ENCODE peak calls at places on chromosomes 7 and 10, in nine cellular contexts. One of them, this sample, is unnamed.

GRCh38 chr10:131972474-131973071 is 9.2 kb downstream of the BNIP3 start:
- DNase-seq in osteoblast: peak; percentile 92
- DNase-seq in amniotic stem cell: no peak
- DNase-seq in dermis microvascular lymphatic vessel endothelial cell: peak; percentile 74
- DNase-seq in epithelial cell of prostate: no peak
- DNase-seq in stromal cell of bone marrow: peak; percentile 31
- DNase-seq in activated T-cell treated with anti-CD3 and anti-CD28 coated beads, Interleukin-2, amount 50 U/mL, for 72 hours: peak; percentile 38
- DNase-seq in psoas muscle: peak; percentile 83
- DNase-seq in activated effector memory CD4-positive, alpha-beta T cell treated with Interleukin-2 at 50 U/mL for 16 hours: no peak
- DNase-seq in this sample: no peak

GRCh38 chr7:83475403-83475802 is 173.5 kb downstream of the SEMA3E start:
- DNase-seq in epithelial cell of prostate: no peak
- DNase-seq in activated effector memory CD4-positive, alpha-beta T cell treated with Interleukin-2 at 50 U/mL for 16 hours: no peak
- DNase-seq in amniotic stem cell: no peak
- DNase-seq in stromal cell of bone marrow: no peak
- DNase-seq in osteoblast: no peak
- DNase-seq in dermis microvascular lymphatic vessel endothelial cell: no peak
- DNase-seq in psoas muscle: no peak
- DNase-seq in activated T-cell treated with anti-CD3 and anti-CD28 coated beads, Interleukin-2, amount 50 U/mL, for 72 hours: no peak
- DNase-seq in this sample: no peak

GRCh38 chr10:929965-930364 is 1.5 kb downstream of the LARP4B start:
- DNase-seq in dermis microvascular lymphatic vessel endothelial cell: no peak
- DNase-seq in stromal cell of bone marrow: no peak
- DNase-seq in psoas muscle: no peak
- DNase-seq in amniotic stem cell: no peak
- DNase-seq in activated T-cell treated with anti-CD3 and anti-CD28 coated beads, Interleukin-2, amount 50 U/mL, for 72 hours: no peak
- DNase-seq in osteoblast: peak; percentile 9
- DNase-seq in epithelial cell of prostate: no peak
- DNase-seq in activated effector memory CD4-positive, alpha-beta T cell treated with Interleukin-2 at 50 U/mL for 16 hours: no peak
- DNase-seq in this sample: no peak

GRCh38 chr10:33143160-33143728 is 185.2 kb upstream of the ITGB1 start:
- DNase-seq in epithelial cell of prostate: no peak
- DNase-seq in psoas muscle: no peak
- DNase-seq in osteoblast: peak; percentile 96
- DNase-seq in activated effector memory CD4-positive, alpha-beta T cell treated with Interleukin-2 at 50 U/mL for 16 hours: no peak
- DNase-seq in activated T-cell treated with anti-CD3 and anti-CD28 coated beads, Interleukin-2, amount 50 U/mL, for 72 hours: peak; percentile 72
- DNase-seq in dermis microvascular lymphatic vessel endothelial cell: no peak
- DNase-seq in amniotic stem cell: peak; percentile 36
- DNase-seq in stromal cell of bone marrow: peak; percentile 78
- DNase-seq in this sample: no peak

GRCh38 chr7:5452937-5453540 is 29.4 kb upstream of the TNRC18 start:
- DNase-seq in osteoblast: peak; percentile 94
- DNase-seq in activated effector memory CD4-positive, alpha-beta T cell treated with Interleukin-2 at 50 U/mL for 16 hours: no peak
- DNase-seq in amniotic stem cell: no peak
- DNase-seq in stromal cell of bone marrow: no peak
- DNase-seq in epithelial cell of prostate: no peak
- DNase-seq in psoas muscle: no peak
- DNase-seq in activated T-cell treated with anti-CD3 and anti-CD28 coated beads, Interleukin-2, amount 50 U/mL, for 72 hours: no peak
- DNase-seq in dermis microvascular lymphatic vessel endothelial cell: peak; percentile 52
- DNase-seq in this sample: no peak

GRCh38 chr7:6650086-6650485 is 13.0 kb downstream of the ZNF316 start:
- DNase-seq in stromal cell of bone marrow: no peak
- DNase-seq in activated T-cell treated with anti-CD3 and anti-CD28 coated beads, Interleukin-2, amount 50 U/mL, for 72 hours: no peak
- DNase-seq in amniotic stem cell: no peak
- DNase-seq in osteoblast: peak; percentile 69
- DNase-seq in activated effector memory CD4-positive, alpha-beta T cell treated with Interleukin-2 at 50 U/mL for 16 hours: no peak
- DNase-seq in psoas muscle: peak; percentile 35
- DNase-seq in dermis microvascular lymphatic vessel endothelial cell: no peak
- DNase-seq in epithelial cell of prostate: no peak
- DNase-seq in this sample: no peak

GRCh38 chr10:103709341-103709920 is 145.9 kb downstream of the SH3PXD2A start:
- DNase-seq in amniotic stem cell: peak; percentile 15
- DNase-seq in epithelial cell of prostate: no peak
- DNase-seq in dermis microvascular lymphatic vessel endothelial cell: peak; percentile 12
- DNase-seq in osteoblast: peak; percentile 94
- DNase-seq in stromal cell of bone marrow: peak; percentile 32
- DNase-seq in activated T-cell treated with anti-CD3 and anti-CD28 coated beads, Interleukin-2, amount 50 U/mL, for 72 hours: no peak
- DNase-seq in activated effector memory CD4-positive, alpha-beta T cell treated with Interleukin-2 at 50 U/mL for 16 hours: no peak
- DNase-seq in psoas muscle: no peak
- DNase-seq in this sample: no peak

GRCh38 chr7:44131173-44132009 is 8.0 kb upstream of the POLD2 start:
- DNase-seq in osteoblast: peak; percentile 78
- DNase-seq in amniotic stem cell: no peak
- DNase-seq in activated effector memory CD4-positive, alpha-beta T cell treated with Interleukin-2 at 50 U/mL for 16 hours: no peak
- DNase-seq in epithelial cell of prostate: no peak
- DNase-seq in dermis microvascular lymphatic vessel endothelial cell: no peak
- DNase-seq in stromal cell of bone marrow: no peak
- DNase-seq in activated T-cell treated with anti-CD3 and anti-CD28 coated beads, Interleukin-2, amount 50 U/mL, for 72 hours: no peak
- DNase-seq in psoas muscle: peak; percentile 11
- DNase-seq in this sample: no peak

GRCh38 chr10:88661018-88661417 is 3.2 kb upstream of the LIPF start:
- DNase-seq in epithelial cell of prostate: no peak
- DNase-seq in amniotic stem cell: no peak
- DNase-seq in activated effector memory CD4-positive, alpha-beta T cell treated with Interleukin-2 at 50 U/mL for 16 hours: no peak
- DNase-seq in stromal cell of bone marrow: no peak
- DNase-seq in osteoblast: no peak
- DNase-seq in psoas muscle: no peak
- DNase-seq in dermis microvascular lymphatic vessel endothelial cell: peak; percentile 17
- DNase-seq in activated T-cell treated with anti-CD3 and anti-CD28 coated beads, Interleukin-2, amount 50 U/mL, for 72 hours: no peak
- DNase-seq in this sample: no peak

GRCh38 chr7:128888039-128888755 is 22.3 kb downstream of the KCP start:
- DNase-seq in osteoblast: no peak
- DNase-seq in stromal cell of bone marrow: no peak
- DNase-seq in dermis microvascular lymphatic vessel endothelial cell: no peak
- DNase-seq in activated effector memory CD4-positive, alpha-beta T cell treated with Interleukin-2 at 50 U/mL for 16 hours: no peak
- DNase-seq in activated T-cell treated with anti-CD3 and anti-CD28 coated beads, Interleukin-2, amount 50 U/mL, for 72 hours: no peak
- DNase-seq in amniotic stem cell: no peak
- DNase-seq in epithelial cell of prostate: no peak
- DNase-seq in psoas muscle: no peak
- DNase-seq in this sample: no peak

GRCh38 chr7:33906697-33907096 is 1.4 kb downstream of the BMPER start:
- DNase-seq in psoas muscle: no peak
- DNase-seq in amniotic stem cell: no peak
- DNase-seq in epithelial cell of prostate: no peak
- DNase-seq in osteoblast: no peak
- DNase-seq in dermis microvascular lymphatic vessel endothelial cell: no peak
- DNase-seq in activated effector memory CD4-positive, alpha-beta T cell treated with Interleukin-2 at 50 U/mL for 16 hours: no peak
- DNase-seq in activated T-cell treated with anti-CD3 and anti-CD28 coated beads, Interleukin-2, amount 50 U/mL, for 72 hours: no peak
- DNase-seq in stromal cell of bone marrow: no peak
- DNase-seq in this sample: no peak

GRCh38 chr7:5695037-5695708 is 86.3 kb downstream of the RNF216 start:
- DNase-seq in stromal cell of bone marrow: peak; percentile 80
- DNase-seq in dermis microvascular lymphatic vessel endothelial cell: peak; percentile 66
- DNase-seq in activated effector memory CD4-positive, alpha-beta T cell treated with Interleukin-2 at 50 U/mL for 16 hours: peak; percentile 49
- DNase-seq in activated T-cell treated with anti-CD3 and anti-CD28 coated beads, Interleukin-2, amount 50 U/mL, for 72 hours: peak; percentile 82
- DNase-seq in epithelial cell of prostate: no peak
- DNase-seq in psoas muscle: peak; percentile 63
- DNase-seq in amniotic stem cell: peak; percentile 74
- DNase-seq in osteoblast: no peak
- DNase-seq in this sample: no peak

GRCh38 chr7:149469806-149470205 is 8.9 kb upstream of the ZNF777 start:
- DNase-seq in activated effector memory CD4-positive, alpha-beta T cell treated with Interleukin-2 at 50 U/mL for 16 hours: no peak
- DNase-seq in activated T-cell treated with anti-CD3 and anti-CD28 coated beads, Interleukin-2, amount 50 U/mL, for 72 hours: no peak
- DNase-seq in epithelial cell of prostate: no peak
- DNase-seq in stromal cell of bone marrow: no peak
- DNase-seq in psoas muscle: no peak
- DNase-seq in dermis microvascular lymphatic vessel endothelial cell: no peak
- DNase-seq in osteoblast: no peak
- DNase-seq in amniotic stem cell: no peak
- DNase-seq in this sample: no peak

GRCh38 chr10:96831200-96831866 is 765 bp upstream of the LCOR start:
- DNase-seq in stromal cell of bone marrow: no peak
- DNase-seq in amniotic stem cell: no peak
- DNase-seq in activated effector memory CD4-positive, alpha-beta T cell treated with Interleukin-2 at 50 U/mL for 16 hours: no peak
- DNase-seq in psoas muscle: no peak
- DNase-seq in activated T-cell treated with anti-CD3 and anti-CD28 coated beads, Interleukin-2, amount 50 U/mL, for 72 hours: no peak
- DNase-seq in osteoblast: peak; percentile 38
- DNase-seq in dermis microvascular lymphatic vessel endothelial cell: no peak
- DNase-seq in epithelial cell of prostate: no peak
- DNase-seq in this sample: no peak

GRCh38 chr10:110209926-110210662 is 2.7 kb downstream of the MXI1 start:
- DNase-seq in amniotic stem cell: peak; percentile 50
- DNase-seq in activated T-cell treated with anti-CD3 and anti-CD28 coated beads, Interleukin-2, amount 50 U/mL, for 72 hours: peak; percentile 59
- DNase-seq in stromal cell of bone marrow: no peak
- DNase-seq in epithelial cell of prostate: no peak
- DNase-seq in dermis microvascular lymphatic vessel endothelial cell: peak; percentile 31
- DNase-seq in osteoblast: peak; percentile 92
- DNase-seq in psoas muscle: peak; percentile 75
- DNase-seq in activated effector memory CD4-positive, alpha-beta T cell treated with Interleukin-2 at 50 U/mL for 16 hours: no peak
- DNase-seq in this sample: peak; percentile 57

GRCh38 chr10:42781893-42782445 is 626 bp upstream of the BMS1 start:
- DNase-seq in psoas muscle: peak; percentile 58
- DNase-seq in dermis microvascular lymphatic vessel endothelial cell: no peak
- DNase-seq in stromal cell of bone marrow: no peak
- DNase-seq in amniotic stem cell: no peak
- DNase-seq in osteoblast: no peak
- DNase-seq in activated T-cell treated with anti-CD3 and anti-CD28 coated beads, Interleukin-2, amount 50 U/mL, for 72 hours: no peak
- DNase-seq in epithelial cell of prostate: no peak
- DNase-seq in activated effector memory CD4-positive, alpha-beta T cell treated with Interleukin-2 at 50 U/mL for 16 hours: no peak
- DNase-seq in this sample: no peak

GRCh38 chr7:47652591-47652990 is 70.7 kb upstream of the TNS3 start:
- DNase-seq in activated T-cell treated with anti-CD3 and anti-CD28 coated beads, Interleukin-2, amount 50 U/mL, for 72 hours: no peak
- DNase-seq in epithelial cell of prostate: no peak
- DNase-seq in amniotic stem cell: no peak
- DNase-seq in activated effector memory CD4-positive, alpha-beta T cell treated with Interleukin-2 at 50 U/mL for 16 hours: no peak
- DNase-seq in dermis microvascular lymphatic vessel endothelial cell: no peak
- DNase-seq in stromal cell of bone marrow: no peak
- DNase-seq in psoas muscle: no peak
- DNase-seq in osteoblast: no peak
- DNase-seq in this sample: no peak